ENCODE peak calls at places on chromosomes 3 and 15, in five cellular contexts. O is HCT116, P is body of pancreas, C is A549, Q is heart left ventricle. N is an unnamed sample.
A peak's percentile ranks its signal among the peaks of the same experiment; 100 is the strongest.

GRCh38 chr3:169865176-169865800 is 4.4 kb downstream of the LRRC31 start:
- DNase-seq in O (no peak), P (no peak), C (no peak), Q (no peak), N (no peak)

GRCh38 chr3:161854232-161854771 is 357.7 kb downstream of the OTOL1 start:
- DNase-seq in O (peak; percentile 29), P (peak; percentile 23), C (no peak), Q (no peak), N (peak; percentile 9)

GRCh38 chr3:98185180-98185579 is 18.7 kb downstream of the OR5H15 start:
- DNase-seq in O (peak; percentile 10), P (no peak), C (no peak), Q (no peak), N (no peak)

GRCh38 chr15:98727115-98728040 is 79.0 kb downstream of the IGF1R start:
- DNase-seq in O (peak; percentile 84), P (peak; percentile 88), C (peak; percentile 98), Q (peak; percentile 93), N (peak; percentile 85)

GRCh38 chr15:71708741-71709140 is 101.6 kb upstream of the NR2E3 start:
- DNase-seq in O (no peak), P (no peak), C (no peak), Q (no peak), N (no peak)

GRCh38 chr3:95654567-95655362 is 1159.6 kb upstream of the EPHA6 start:
- DNase-seq in O (no peak), P (no peak), C (peak; percentile 4), Q (no peak), N (no peak)

GRCh38 chr15:90765966-90766365 is 48.8 kb downstream of the BLM start:
- DNase-seq in O (no peak), P (no peak), C (no peak), Q (no peak), N (no peak)

GRCh38 chr15:87575896-87576295 is 680.6 kb downstream of the NTRK3 start:
- DNase-seq in O (no peak), P (no peak), C (no peak), Q (no peak), N (no peak)

GRCh38 chr3:160482796-160483195 is 33.2 kb upstream of the TRIM59 start:
- DNase-seq in O (no peak), P (no peak), C (no peak), Q (no peak), N (no peak)

GRCh38 chr3:126485956-126486884 is 10.5 kb upstream of the ZXDC start:
- DNase-seq in O (no peak), P (no peak), C (no peak), Q (peak; percentile 29), N (no peak)

GRCh38 chr3:77091809-77092208 is 51.9 kb downstream of the ROBO2 start:
- DNase-seq in O (no peak), P (no peak), C (no peak), Q (no peak), N (no peak)

GRCh38 chr3:189898559-189899153 is 222.0 kb downstream of the P3H2 start:
- DNase-seq in O (no peak), P (no peak), C (no peak), Q (no peak), N (no peak)

GRCh38 chr15:42080585-42081462 is 13.5 kb downstream of the PLA2G4D start:
- DNase-seq in O (no peak), P (no peak), C (no peak), Q (no peak), N (no peak)

GRCh38 chr3:114558271-114558670 is 264.4 kb downstream of the TIGIT start:
- DNase-seq in O (no peak), P (no peak), C (no peak), Q (no peak), N (no peak)

GRCh38 chr3:37149246-37149645 is 25.1 kb downstream of the LRRFIP2 start:
- DNase-seq in O (no peak), P (no peak), C (no peak), Q (no peak), N (no peak)

GRCh38 chr3:42144209-42144608 is 53.1 kb downstream of the TRAK1 start:
- DNase-seq in O (no peak), P (no peak), C (no peak), Q (no peak), N (no peak)

GRCh38 chr15:96344706-96345559 is 14.4 kb downstream of the NR2F2 start:
- DNase-seq in O (no peak), P (peak; percentile 5), C (no peak), Q (no peak), N (no peak)

GRCh38 chr3:45760878-45761711 is 35.2 kb downstream of the SLC6A20 start:
- DNase-seq in O (peak; percentile 51), P (peak; percentile 62), C (peak; percentile 71), Q (no peak), N (peak; percentile 74)

GRCh38 chr15:101001796-101002195 is 82.6 kb downstream of the LRRK1 start:
- DNase-seq in O (no peak), P (no peak), C (no peak), Q (no peak), N (no peak)

GRCh38 chr3:178504128-178504527 is 32.1 kb upstream of the KCNMB2 start:
- DNase-seq in O (no peak), P (no peak), C (no peak), Q (no peak), N (no peak)

GRCh38 chr3:65793495-65794200 is 245.1 kb downstream of the MAGI1 start:
- DNase-seq in O (no peak), P (no peak), C (no peak), Q (no peak), N (peak; percentile 8)

GRCh38 chr15:60804986-60805949 is 326.3 kb upstream of the ICE2 start:
- DNase-seq in O (no peak), P (peak; percentile 45), C (no peak), Q (no peak), N (peak; percentile 19)

GRCh38 chr3:21638488-21638887 is 112.5 kb downstream of the ZNF385D start:
- DNase-seq in O (no peak), P (no peak), C (no peak), Q (no peak), N (no peak)

DNA sequence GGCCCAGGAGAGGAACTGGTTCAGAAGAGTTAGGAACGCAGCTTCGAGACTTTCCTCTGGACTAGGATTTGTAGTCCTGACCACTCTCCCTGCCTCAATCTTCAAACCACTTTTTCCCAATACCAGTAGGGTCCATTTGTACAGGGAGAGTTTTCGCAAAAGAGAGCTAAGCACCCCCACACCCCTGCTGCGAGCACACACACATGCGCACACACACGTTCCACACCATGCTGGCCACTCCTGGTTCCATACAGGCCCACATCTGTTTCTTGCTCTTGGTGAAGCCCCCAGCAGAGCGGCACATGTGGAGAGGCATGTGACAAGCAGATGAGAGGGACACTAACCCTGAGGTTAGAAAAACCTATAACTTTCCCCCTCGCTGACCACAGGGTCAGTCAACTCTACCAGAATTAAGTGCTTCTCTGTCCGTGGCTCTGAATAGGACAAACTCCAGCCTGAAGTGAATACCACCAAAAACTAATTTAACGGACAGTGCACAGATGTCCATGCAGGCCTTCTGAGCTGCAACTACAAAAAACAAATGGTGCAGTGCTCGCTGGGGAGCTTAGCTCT is 59.5 kb downstream of the ADCY5 start:
- DNase-seq in O (no peak), P (no peak), C (no peak), Q (peak; percentile 43), N (no peak)
- TF ChIP-seq POLR2A in O (no peak), P (no peak), C (no peak), Q (no peak), N (no peak)

GRCh38 chr3:10194328-10195071 is 29.8 kb downstream of the IRAK2 start:
- DNase-seq in O (no peak), P (no peak), C (no peak), Q (no peak), N (no peak)

GRCh38 chr3:10195692-10196091 is 31.0 kb downstream of the IRAK2 start:
- DNase-seq in O (no peak), P (no peak), C (no peak), Q (no peak), N (no peak)

GRCh38 chr3:10198226-10198625 is 33.5 kb downstream of the IRAK2 start:
- DNase-seq in O (no peak), P (no peak), C (no peak), Q (peak; percentile 17), N (no peak)

GRCh38 chr3:10196389-10197052 is 31.8 kb downstream of the IRAK2 start:
- DNase-seq in O (no peak), P (no peak), C (no peak), Q (no peak), N (no peak)

GRCh38 chr3:10198761-10199688 is 34.3 kb downstream of the IRAK2 start:
- DNase-seq in O (no peak), P (no peak), C (peak; percentile 50), Q (peak; percentile 49), N (peak; percentile 53)
- TF ChIP-seq POLR2A in O (no peak), P (no peak), C (no peak), Q (no peak), N (no peak)

DNA sequence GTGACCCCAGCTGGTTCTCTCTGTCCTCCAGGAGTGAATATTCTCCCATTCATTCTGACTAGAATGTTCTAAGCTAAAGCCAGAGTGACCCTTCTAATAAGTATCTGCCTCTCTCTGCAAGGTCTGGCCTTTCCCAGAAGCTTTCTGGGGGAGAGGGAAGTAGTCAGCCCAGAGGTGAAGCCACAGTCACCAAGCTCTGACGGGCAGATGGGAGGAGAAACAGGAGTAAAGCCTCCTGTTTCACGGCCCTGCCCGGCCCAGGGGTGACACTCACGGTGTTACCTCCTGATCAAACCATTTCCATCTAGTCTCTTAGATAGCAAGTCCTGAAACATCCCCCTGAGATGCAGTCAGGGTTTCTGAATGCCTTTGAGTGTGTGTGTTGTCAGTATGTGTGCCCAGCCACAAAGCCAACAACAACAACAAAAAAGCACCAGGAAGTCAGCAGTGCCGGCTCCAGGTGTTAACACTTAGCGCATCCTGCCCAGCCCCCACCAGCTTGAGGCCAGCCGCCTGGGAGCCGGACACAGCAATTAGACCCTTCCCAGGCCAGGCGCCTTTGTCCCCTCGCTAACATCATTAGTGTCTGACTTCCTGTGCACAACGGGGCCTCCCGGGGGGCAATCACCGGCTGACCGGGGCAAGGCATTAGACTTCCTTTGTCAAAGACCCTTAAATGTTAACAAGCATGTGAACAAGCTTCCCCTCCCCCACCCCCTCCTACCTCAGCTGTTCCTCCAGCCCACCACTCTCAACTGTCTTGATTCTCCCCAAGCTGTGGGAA is 34.5 kb downstream of the IL17RD start:
- DNase-seq in O (no peak), P (peak; percentile 8), C (no peak), Q (no peak), N (no peak)
- TF ChIP-seq POLR2A in O (no peak), P (no peak), C (no peak), Q (no peak), N (no peak)

GRCh38 chr15:68699124-68699880 is 120.5 kb downstream of the CORO2B start:
- DNase-seq in O (no peak), P (no peak), C (no peak), Q (no peak), N (no peak)

GRCh38 chr15:68704496-68705021 is 116.1 kb downstream of the ANP32A start:
- DNase-seq in O (no peak), P (peak; percentile 12), C (no peak), Q (no peak), N (no peak)

GRCh38 chr15:68699881-68700394 is 120.8 kb downstream of the ANP32A start:
- DNase-seq in O (no peak), P (no peak), C (no peak), Q (no peak), N (no peak)

GRCh38 chr15:68700395-68701123 is 120.1 kb downstream of the ANP32A start:
- DNase-seq in O (no peak), P (peak; percentile 10), C (no peak), Q (peak; percentile 77), N (peak; percentile 42)

DNA sequence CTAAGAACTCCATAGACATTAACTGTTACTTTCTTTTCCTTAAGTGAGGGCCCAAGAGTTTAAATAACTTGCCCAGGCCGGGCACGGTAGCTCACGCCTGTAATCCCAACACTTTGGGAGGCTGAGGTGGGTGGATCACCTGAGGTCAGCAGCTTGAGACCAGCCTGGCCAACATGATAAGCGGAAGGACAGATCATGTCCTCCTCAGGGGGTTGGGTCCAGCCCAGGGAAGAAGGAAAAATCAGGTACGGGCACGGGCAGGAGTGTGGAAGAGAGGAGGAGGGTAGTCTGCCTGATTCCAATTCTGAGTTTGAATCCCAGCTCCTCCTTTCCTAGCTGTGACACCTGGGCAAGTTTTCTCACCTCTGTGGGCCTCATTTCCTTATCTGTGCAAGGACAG is 118.8 kb downstream of the ANP32A start:
- DNase-seq in O (no peak), P (no peak), C (no peak), Q (no peak), N (no peak)
- TF ChIP-seq POLR2A in O (no peak), P (no peak), C (no peak), Q (no peak), N (no peak)